ENCODE peak calls at places on chromosomes 3 and 15, in four cellular contexts. S is glutamatergic neuron, V is psoas muscle, R is body of pancreas. H is an unnamed sample.

GRCh38 chr15:51924146-51925068 is 47.2 kb downstream of the LEO1 start:
- DNase-seq in S (peak; percentile 25), V (no peak), R (no peak), H (peak; percentile 8)

GRCh38 chr3:101303836-101304235 is 16.5 kb downstream of the IMPG2 start:
- DNase-seq in S (no peak), V (no peak), R (no peak), H (no peak)

GRCh38 chr15:96448923-96449322 is 118.4 kb downstream of the NR2F2 start:
- DNase-seq in S (no peak), V (no peak), R (no peak), H (no peak)

GRCh38 chr3:52246728-52247454 is 1.3 kb downstream of the PPM1M start:
- DNase-seq in S (no peak), V (peak; percentile 14), R (no peak), H (no peak)

GRCh38 chr3:6560259-6560658 is 300.7 kb upstream of the GRM7 start:
- DNase-seq in S (no peak), V (no peak), R (no peak), H (no peak)

GRCh38 chr3:12420393-12420792 is 63.9 kb upstream of the TSEN2 start:
- DNase-seq in S (no peak), V (no peak), R (no peak), H (no peak)

GRCh38 chr3:77686560-77686959 is 646.7 kb downstream of the ROBO2 start:
- DNase-seq in S (peak; percentile 21), V (no peak), R (no peak), H (no peak)

GRCh38 chr3:119965692-119966091 is 128.6 kb downstream of the GSK3B start:
- DNase-seq in S (no peak), V (no peak), R (no peak), H (no peak)

GRCh38 chr15:35548435-35548834 is 2.5 kb upstream of the DPH6 start:
- DNase-seq in S (no peak), V (no peak), R (no peak), H (no peak)

GRCh38 chr3:21942328-21942727 is 191.3 kb upstream of the ZNF385D start:
- DNase-seq in S (no peak), V (no peak), R (no peak), H (no peak)

GRCh38 chr3:128226794-128227399 is 73.6 kb downstream of the EEFSEC start:
- DNase-seq in S (peak; percentile 84), V (peak; percentile 28), R (peak; percentile 54), H (peak; percentile 63)

GRCh38 chr3:73600293-73600938 is 24.3 kb downstream of the PDZRN3 start:
- DNase-seq in S (no peak), V (no peak), R (no peak), H (no peak)

GRCh38 chr3:101383156-101383575 is 62.8 kb upstream of the IMPG2 start:
- DNase-seq in S (peak; percentile 52), V (no peak), R (no peak), H (no peak)

GRCh38 chr3:194518652-194519051 is 31.9 kb upstream of the ATP13A3 start:
- DNase-seq in S (no peak), V (no peak), R (no peak), H (no peak)

GRCh38 chr3:4751057-4752051 is 227.9 kb upstream of the BHLHE40 start:
- DNase-seq in S (no peak), V (no peak), R (no peak), H (no peak)

GRCh38 chr3:105284876-105285275 is 81.8 kb upstream of the ALCAM start:
- DNase-seq in S (no peak), V (no peak), R (no peak), H (no peak)

GRCh38 chr3:129461022-129461421 is 21.0 kb downstream of the IFT122 start:
- DNase-seq in S (no peak), V (no peak), R (no peak), H (no peak)

GRCh38 chr3:52973806-52974205 is 72.1 kb downstream of the SFMBT1 start:
- DNase-seq in S (no peak), V (no peak), R (no peak), H (no peak)

GRCh38 chr3:187161556-187161955 is 22.3 kb upstream of the RPL39L start:
- DNase-seq in S (no peak), V (no peak), R (no peak), H (no peak)

GRCh38 chr3:58497074-58497473 is 5.2 kb downstream of the KCTD6 start:
- DNase-seq in S (no peak), V (no peak), R (no peak), H (no peak)

GRCh38 chr3:8532251-8532831 is 30.7 kb downstream of the LMCD1 start:
- DNase-seq in S (no peak), V (no peak), R (no peak), H (no peak)

GRCh38 chr3:155352900-155353490 is 59.5 kb upstream of the STRIT1 start:
- DNase-seq in S (no peak), V (no peak), R (no peak), H (no peak)

GRCh38 chr3:185297867-185298266 is 44.0 kb upstream of the EHHADH start:
- DNase-seq in S (no peak), V (no peak), R (no peak), H (no peak)

GRCh38 chr3:116093374-116093773 is 351.9 kb downstream of the LSAMP start:
- DNase-seq in S (no peak), V (no peak), R (no peak), H (no peak)

GRCh38 chr3:29441020-29441324 is 160.1 kb downstream of the RBMS3 start:
- DNase-seq in S (no peak), V (no peak), R (no peak), H (no peak)

GRCh38 chr15:33279613-33280205 is 31.1 kb upstream of the RYR3 start:
- DNase-seq in S (no peak), V (no peak), R (no peak), H (no peak)

GRCh38 chr3:103169289-103169688 is 734.5 kb downstream of the ZPLD1 start:
- DNase-seq in S (no peak), V (no peak), R (no peak), H (no peak)

GRCh38 chr15:77030928-77031375 is 36.0 kb downstream of the PSTPIP1 start:
- DNase-seq in S (no peak), V (no peak), R (peak; percentile 9), H (peak; percentile 27)

GRCh38 chr15:67024322-67024997 is 40.9 kb upstream of the SMAD3 start:
- DNase-seq in S (no peak), V (peak; percentile 71), R (peak; percentile 85), H (no peak)

DNA sequence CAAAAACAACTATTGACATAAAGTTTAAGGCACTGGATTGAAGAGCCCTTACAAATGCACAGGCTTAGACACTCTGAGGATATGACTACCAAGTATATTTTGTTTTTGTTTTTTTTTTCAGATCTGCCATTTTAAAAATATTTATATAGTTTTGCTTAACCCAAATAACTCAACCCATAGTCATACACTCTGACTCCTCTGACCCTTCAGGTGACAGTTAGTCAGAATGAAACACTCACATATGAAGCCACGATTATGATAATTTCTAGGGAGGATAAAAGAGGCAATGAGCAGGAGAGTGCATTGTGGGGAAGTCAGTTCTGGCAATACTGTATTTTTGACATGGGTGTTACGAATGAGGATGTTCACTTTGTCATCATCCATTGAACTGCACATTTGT is 774.7 kb downstream of the MECOM start:
- DNase-seq in S (no peak), V (no peak), R (no peak), H (no peak)
- TF ChIP-seq CTCF in S (no peak), V (no peak), R (no peak), H (no peak)

GRCh38 chr3:33420966-33421365 is 19.2 kb downstream of the UBP1 start:
- DNase-seq in S (no peak), V (no peak), R (no peak), H (no peak)
- TF ChIP-seq CTCF in S (no peak), V (no peak), R (no peak), H (no peak)

GRCh38 chr15:61115241-61115640 is 113.9 kb downstream of the RORA start:
- DNase-seq in S (no peak), V (no peak), R (no peak), H (no peak)

GRCh38 chr15:61116830-61117229 is 112.3 kb downstream of the RORA start:
- DNase-seq in S (no peak), V (no peak), R (no peak), H (no peak)

GRCh38 chr15:61115679-61116078 is 113.4 kb downstream of the RORA start:
- DNase-seq in S (no peak), V (no peak), R (no peak), H (no peak)

GRCh38 chr15:61119556-61119955 is 109.5 kb downstream of the RORA start:
- DNase-seq in S (no peak), V (no peak), R (no peak), H (no peak)

DNA sequence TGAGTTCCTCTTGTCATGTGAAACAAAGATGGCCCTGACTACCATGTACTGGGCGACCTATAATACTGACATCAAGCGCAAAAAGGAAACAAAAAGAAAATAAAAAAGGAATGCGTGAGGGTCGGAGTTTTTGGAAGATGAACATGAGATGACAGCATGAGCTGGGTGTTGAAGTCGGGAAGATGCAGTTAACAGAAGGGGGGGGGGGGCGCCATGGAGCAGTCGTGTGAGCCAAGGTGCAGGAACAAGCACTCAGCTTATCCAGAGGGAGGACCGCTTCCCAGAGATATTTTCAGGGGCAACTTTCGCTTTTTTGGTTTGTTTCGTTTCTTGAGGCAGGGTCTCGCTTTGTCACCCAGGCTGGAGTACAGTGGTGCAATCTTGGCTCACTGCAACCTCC is 110.2 kb downstream of the RORA start:
- DNase-seq in S (no peak), V (no peak), R (no peak), H (no peak)
- TF ChIP-seq CTCF in S (peak; percentile 12), V (peak; percentile 21), R (no peak), H (peak; percentile 29)

DNA sequence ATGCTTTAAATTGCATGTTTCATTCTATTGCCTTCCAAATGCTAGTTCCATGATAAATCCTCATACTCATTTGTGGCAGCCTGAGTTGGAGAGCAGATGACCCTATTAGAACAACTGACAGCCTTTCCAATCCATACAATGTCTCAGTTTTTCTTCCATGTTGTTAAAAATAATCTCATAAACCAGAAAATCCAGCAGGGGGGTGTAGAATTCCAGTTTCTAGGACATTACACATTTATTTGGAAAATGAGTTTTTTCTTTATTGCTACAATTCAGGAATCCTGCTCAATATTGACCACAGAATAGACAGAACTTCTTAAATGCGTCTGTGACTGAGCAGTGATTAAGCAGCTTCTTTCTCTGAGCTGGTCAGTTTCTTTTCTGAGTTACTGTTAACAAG is 174.2 kb upstream of the ATP10A start:
- DNase-seq in S (no peak), V (no peak), R (no peak), H (no peak)
- TF ChIP-seq CTCF in S (no peak), V (no peak), R (no peak), H (peak; percentile 34)

GRCh38 chr15:90603893-90604292 is 74.2 kb downstream of the CRTC3 start:
- DNase-seq in S (no peak), V (no peak), R (peak; percentile 50), H (no peak)
- TF ChIP-seq CTCF in S (no peak), V (peak; percentile 29), R (peak; percentile 29), H (peak; percentile 40)

GRCh38 chr3:19213608-19214220 is 65.4 kb downstream of the KCNH8 start:
- DNase-seq in S (no peak), V (no peak), R (no peak), H (no peak)
- TF ChIP-seq CTCF in S (no peak), V (no peak), R (no peak), H (peak; percentile 13)

H was measured in neural crest cell.